ENCODE peak calls at places on chromosome 19, in five cellular contexts. One of them, this sample, is unnamed.
A peak's percentile ranks its signal among the peaks of the same experiment; 100 is the strongest.

GRCh38 chr19:11130824-11131455 is 24.6 kb downstream of the SPC24 start:
- DNase-seq in H9: peak; percentile 84
- DNase-seq in IMR-90: peak; percentile 73
- DNase-seq in H1: no peak
- DNase-seq in mesenchymal stem cell: peak; percentile 79
- DNase-seq in this sample: no peak

GRCh38 chr19:11479470-11480080 is 1.3 kb downstream of the ELAVL3 start:
- DNase-seq in H9: peak; percentile 92
- DNase-seq in IMR-90: no peak
- DNase-seq in H1: peak; percentile 67
- DNase-seq in mesenchymal stem cell: no peak
- DNase-seq in this sample: peak; percentile 50

GRCh38 chr19:16829822-16830289 is 658 bp downstream of the SIN3B start:
- DNase-seq in H9: no peak
- DNase-seq in IMR-90: no peak
- DNase-seq in H1: no peak
- DNase-seq in mesenchymal stem cell: no peak
- DNase-seq in this sample: no peak

GRCh38 chr19:19399733-19400438 is 5.6 kb upstream of the GATAD2A start:
- DNase-seq in H9: no peak
- DNase-seq in IMR-90: peak; percentile 38
- DNase-seq in H1: no peak
- DNase-seq in mesenchymal stem cell: peak; percentile 56
- DNase-seq in this sample: no peak

GRCh38 chr19:35675589-35676140 is 9.3 kb downstream of the UPK1A start:
- DNase-seq in H9: no peak
- DNase-seq in IMR-90: no peak
- DNase-seq in H1: no peak
- DNase-seq in mesenchymal stem cell: no peak
- DNase-seq in this sample: no peak

GRCh38 chr19:16969127-16969526 is 57.5 kb downstream of the CPAMD8 start:
- DNase-seq in H9: no peak
- DNase-seq in IMR-90: no peak
- DNase-seq in H1: no peak
- DNase-seq in mesenchymal stem cell: no peak
- DNase-seq in this sample: no peak

GRCh38 chr19:5801796-5802616 is 2.9 kb upstream of the NRTN start:
- DNase-seq in H9: peak; percentile 80
- DNase-seq in IMR-90: peak; percentile 12
- DNase-seq in H1: no peak
- DNase-seq in mesenchymal stem cell: peak; percentile 47
- DNase-seq in this sample: peak; percentile 71

GRCh38 chr19:46081928-46082727 is 41.3 kb upstream of the IGFL4 start:
- DNase-seq in H9: peak; percentile 39
- DNase-seq in IMR-90: peak; percentile 67
- DNase-seq in H1: no peak
- DNase-seq in mesenchymal stem cell: peak; percentile 72
- DNase-seq in this sample: peak; percentile 26

GRCh38 chr19:42173695-42174094 is 41.4 kb upstream of the POU2F2 start:
- DNase-seq in H9: no peak
- DNase-seq in IMR-90: no peak
- DNase-seq in H1: no peak
- DNase-seq in mesenchymal stem cell: no peak
- DNase-seq in this sample: no peak

GRCh38 chr19:46426506-46427162 is 2.1 kb downstream of the PNMA8C start:
- DNase-seq in H9: peak; percentile 85
- DNase-seq in IMR-90: peak; percentile 68
- DNase-seq in H1: no peak
- DNase-seq in mesenchymal stem cell: peak; percentile 83
- DNase-seq in this sample: peak; percentile 88

GRCh38 chr19:13935765-13936486 is 2.3 kb downstream of the PODNL1 start:
- DNase-seq in H9: peak; percentile 71
- DNase-seq in IMR-90: no peak
- DNase-seq in H1: no peak
- DNase-seq in mesenchymal stem cell: no peak
- DNase-seq in this sample: peak; percentile 35

GRCh38 chr19:45717131-45717982 is 13.3 kb downstream of the FBXO46 start:
- DNase-seq in H9: peak; percentile 100
- DNase-seq in IMR-90: peak; percentile 97
- DNase-seq in H1: peak; percentile 98
- DNase-seq in mesenchymal stem cell: peak; percentile 99
- DNase-seq in this sample: peak; percentile 99

GRCh38 chr19:28468701-28469459 is 744.1 kb downstream of the UQCRFS1 start:
- DNase-seq in H9: peak; percentile 73
- DNase-seq in IMR-90: no peak
- DNase-seq in H1: no peak
- DNase-seq in mesenchymal stem cell: peak; percentile 19
- DNase-seq in this sample: no peak

GRCh38 chr19:48873476-48874308 is 1.5 kb downstream of the PPP1R15A start:
- DNase-seq in H9: no peak
- DNase-seq in IMR-90: no peak
- DNase-seq in H1: no peak
- DNase-seq in mesenchymal stem cell: peak; percentile 43
- DNase-seq in this sample: no peak

GRCh38 chr19:27742041-27742440 is 1470.9 kb downstream of the UQCRFS1 start:
- DNase-seq in H9: no peak
- DNase-seq in IMR-90: no peak
- DNase-seq in H1: no peak
- DNase-seq in mesenchymal stem cell: no peak
- DNase-seq in this sample: no peak

GRCh38 chr19:3366761-3367571 is 583 bp downstream of the NFIC start:
- DNase-seq in H9: no peak
- DNase-seq in IMR-90: no peak
- DNase-seq in H1: no peak
- DNase-seq in mesenchymal stem cell: peak; percentile 57
- DNase-seq in this sample: no peak

GRCh38 chr19:43784251-43784980 is 3.6 kb upstream of the KCNN4 start:
- DNase-seq in H9: peak; percentile 50
- DNase-seq in IMR-90: peak; percentile 85
- DNase-seq in H1: no peak
- DNase-seq in mesenchymal stem cell: peak; percentile 88
- DNase-seq in this sample: no peak

GRCh38 chr19:15129856-15130580 is 22.8 kb downstream of the SYDE1 start:
- DNase-seq in H9: no peak
- DNase-seq in IMR-90: no peak
- DNase-seq in H1: no peak
- DNase-seq in mesenchymal stem cell: no peak
- DNase-seq in this sample: no peak

GRCh38 chr19:50050406-50051223 is 24.8 kb downstream of the ZNF473 start:
- DNase-seq in H9: no peak
- DNase-seq in IMR-90: peak; percentile 79
- DNase-seq in H1: no peak
- DNase-seq in mesenchymal stem cell: peak; percentile 55
- DNase-seq in this sample: peak; percentile 48

GRCh38 chr19:54183431-54183830 is 5.9 kb downstream of the MBOAT7 start:
- DNase-seq in H9: no peak
- DNase-seq in IMR-90: no peak
- DNase-seq in H1: no peak
- DNase-seq in mesenchymal stem cell: no peak
- DNase-seq in this sample: no peak

GRCh38 chr19:55447421-55448174 is 4.5 kb upstream of the SHISA7 start:
- DNase-seq in H9: no peak
- DNase-seq in IMR-90: peak; percentile 15
- DNase-seq in H1: no peak
- DNase-seq in mesenchymal stem cell: peak; percentile 35
- DNase-seq in this sample: no peak

DNA sequence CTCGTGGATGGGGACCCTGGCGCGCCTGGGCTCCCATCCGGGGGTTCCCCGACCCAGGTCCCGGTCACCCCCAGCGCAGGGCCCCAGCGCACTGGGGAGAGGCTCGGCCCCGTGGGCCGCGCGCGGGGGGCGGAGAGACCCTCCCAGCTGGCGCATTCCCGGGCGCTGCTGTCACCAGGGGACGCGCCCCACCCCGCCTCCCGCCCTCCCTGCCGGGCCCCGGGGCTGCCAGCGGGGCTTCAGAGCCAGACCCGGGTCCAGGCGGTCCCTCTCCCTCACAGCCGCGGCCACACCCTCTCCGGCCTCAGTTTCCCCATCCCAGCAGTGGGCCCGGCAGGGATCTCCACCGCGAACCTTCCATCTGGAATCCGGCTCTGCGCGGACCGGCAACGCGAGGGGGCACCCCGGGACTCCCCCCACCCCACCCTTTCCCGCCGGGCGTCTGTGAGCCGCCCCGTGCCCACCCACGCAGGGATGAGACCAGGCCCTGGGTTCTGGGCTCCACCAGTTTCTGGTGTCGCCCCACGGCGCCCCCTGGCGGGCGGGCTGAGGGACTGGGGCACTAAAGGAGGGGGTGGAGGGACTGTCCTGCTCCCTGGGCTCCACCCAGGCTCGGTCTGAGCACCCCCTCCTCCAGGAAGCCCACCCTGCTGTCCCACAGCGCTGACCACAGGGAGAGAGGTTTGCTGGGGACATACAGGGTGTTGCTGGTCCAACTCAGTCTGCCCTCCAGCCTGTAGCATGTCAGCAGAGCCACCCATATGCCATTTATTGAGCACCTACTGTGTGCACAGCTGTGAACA is 874 bp upstream of the ADAMTSL5 start:
- DNase-seq in H9: peak; percentile 56
- DNase-seq in IMR-90: peak; percentile 53
- DNase-seq in H1: no peak
- DNase-seq in mesenchymal stem cell: peak; percentile 60
- DNase-seq in this sample: no peak
- H2BK5ac ChIP-seq in H9: no peak overlapping the region
- H2BK5ac ChIP-seq in IMR-90: peak overlapping the region; percentile 63
- H2BK5ac ChIP-seq in H1: no peak overlapping the region
- H2BK5ac ChIP-seq in mesenchymal stem cell: peak overlapping the region; percentile 24
- H2BK5ac ChIP-seq in this sample: no peak overlapping the region

GRCh38 chr19:1163283-1163933 is 10.7 kb downstream of the SBNO2 start:
- DNase-seq in H9: no peak
- DNase-seq in IMR-90: no peak
- DNase-seq in H1: no peak
- DNase-seq in mesenchymal stem cell: no peak
- DNase-seq in this sample: no peak

GRCh38 chr19:1161716-1162115 is 12.4 kb downstream of the SBNO2 start:
- DNase-seq in H9: no peak
- DNase-seq in IMR-90: peak; percentile 32
- DNase-seq in H1: no peak
- DNase-seq in mesenchymal stem cell: no peak
- DNase-seq in this sample: no peak

GRCh38 chr19:1162404-1163282 is 11.4 kb downstream of the SBNO2 start:
- DNase-seq in H9: no peak
- DNase-seq in IMR-90: no peak
- DNase-seq in H1: no peak
- DNase-seq in mesenchymal stem cell: no peak
- DNase-seq in this sample: no peak

GRCh38 chr19:1164684-1165531 is 9.2 kb downstream of the SBNO2 start:
- DNase-seq in H9: no peak
- DNase-seq in IMR-90: no peak
- DNase-seq in H1: no peak
- DNase-seq in mesenchymal stem cell: no peak
- DNase-seq in this sample: no peak

GRCh38 chr19:1163934-1164683 is 10.0 kb downstream of the SBNO2 start:
- DNase-seq in H9: no peak
- DNase-seq in IMR-90: no peak
- DNase-seq in H1: no peak
- DNase-seq in mesenchymal stem cell: no peak
- DNase-seq in this sample: no peak
- H2BK5ac ChIP-seq in H9: no peak overlapping the region
- H2BK5ac ChIP-seq in IMR-90: no peak overlapping the region
- H2BK5ac ChIP-seq in H1: no peak overlapping the region
- H2BK5ac ChIP-seq in mesenchymal stem cell: no peak overlapping the region
- H2BK5ac ChIP-seq in this sample: peak overlapping the region; percentile 24

DNA sequence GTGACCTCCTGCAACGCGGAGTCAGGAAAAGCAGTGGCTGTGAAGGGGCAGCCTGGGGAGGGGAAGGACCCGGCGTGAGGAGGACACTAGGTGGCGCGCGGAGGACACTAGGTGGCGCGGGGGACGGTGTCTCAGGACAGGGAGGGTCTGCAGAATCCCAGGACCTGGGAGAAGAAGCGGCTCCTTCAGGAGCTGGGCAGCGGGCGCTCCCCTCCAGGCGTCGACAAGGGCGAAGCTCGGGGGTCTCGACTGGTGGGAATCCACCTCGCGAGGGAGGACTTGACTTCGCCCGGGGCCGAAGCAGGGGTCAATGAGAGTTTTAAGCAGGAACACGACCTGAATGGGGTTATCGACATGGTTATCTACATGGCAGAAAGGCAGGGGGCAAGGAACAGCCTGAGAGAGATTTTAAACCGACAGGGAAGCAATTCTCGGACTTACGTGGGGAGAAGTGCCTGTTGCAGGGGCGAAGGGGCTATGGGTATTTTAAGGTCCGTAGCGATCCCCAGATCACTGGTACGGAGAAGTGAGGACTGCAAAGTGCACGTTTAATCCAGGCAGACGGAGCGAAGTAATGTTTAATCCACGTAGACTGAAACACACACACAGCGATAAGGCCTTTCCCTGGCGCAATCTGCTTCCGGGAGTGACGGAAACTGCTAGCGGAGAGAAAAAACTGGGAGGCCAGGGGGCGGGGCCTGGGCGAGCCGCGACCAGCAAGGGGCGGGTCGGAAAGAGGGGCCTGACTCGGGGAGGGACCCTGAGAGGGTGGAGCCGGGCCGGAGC is at the start of gene ZNF616:
- DNase-seq in H9: peak; percentile 96
- DNase-seq in IMR-90: peak; percentile 91
- DNase-seq in H1: peak; percentile 85
- DNase-seq in mesenchymal stem cell: peak; percentile 94
- DNase-seq in this sample: peak; percentile 90
- H2BK5ac ChIP-seq in H9: no peak within 1 kb of the TSS
- H2BK5ac ChIP-seq in IMR-90: peak within 1 kb of the TSS; percentile 81
- H2BK5ac ChIP-seq in H1: peak within 1 kb of the TSS; percentile 97
- H2BK5ac ChIP-seq in mesenchymal stem cell: peak within 1 kb of the TSS; percentile 35
- H2BK5ac ChIP-seq in this sample: no peak within 1 kb of the TSS

GRCh38 chr19:2270157-2270571 is 11.8 kb downstream of the PEAK3 start:
- DNase-seq in H9: no peak
- DNase-seq in IMR-90: no peak
- DNase-seq in H1: no peak
- DNase-seq in mesenchymal stem cell: no peak
- DNase-seq in this sample: no peak
- H2BK5ac ChIP-seq in H9: no peak overlapping the region
- H2BK5ac ChIP-seq in IMR-90: peak overlapping the region; percentile 67
- H2BK5ac ChIP-seq in H1: peak overlapping the region; percentile 78
- H2BK5ac ChIP-seq in mesenchymal stem cell: peak overlapping the region; percentile 74
- H2BK5ac ChIP-seq in this sample: peak overlapping the region; percentile 87